ENCODE peak calls at places on chromosomes 13 and 19, in nine cellular contexts. One of them, this sample, is unnamed.

GRCh38 chr19:10043286-10043927 is 30.1 kb downstream of the RDH8 start:
- DNase-seq in activated CD4-positive, alpha-beta T cell treated with anti-CD3 and anti-CD28 coated beads for 1 hour: no peak
- DNase-seq in immature natural killer cell: no peak
- DNase-seq in AG09319: no peak
- DNase-seq in activated naive CD4-positive, alpha-beta T cell treated with anti-CD3 and anti-CD28 coated beads for 36 hours: no peak
- DNase-seq in T-helper 2 cell: no peak
- DNase-seq in NCI-H345: peak
- DNase-seq in stimulated activated CD4-positive, alpha-beta T cell treated with anti-CD3 and anti-CD28 coated beads, Interleukin-4, amount 100 ng/mL, for 1 hour: no peak
- DNase-seq in EL: peak
- DNase-seq in this sample: no peak

GRCh38 chr13:110869805-110870706 is 44.8 kb downstream of the ANKRD10 start:
- DNase-seq in stimulated activated CD4-positive, alpha-beta T cell treated with anti-CD3 and anti-CD28 coated beads, Interleukin-4, amount 100 ng/mL, for 1 hour: peak
- DNase-seq in T-helper 2 cell: no peak
- DNase-seq in NCI-H345: no peak
- DNase-seq in activated CD4-positive, alpha-beta T cell treated with anti-CD3 and anti-CD28 coated beads for 1 hour: no peak
- DNase-seq in immature natural killer cell: peak
- DNase-seq in EL: peak
- DNase-seq in AG09319: peak
- DNase-seq in activated naive CD4-positive, alpha-beta T cell treated with anti-CD3 and anti-CD28 coated beads for 36 hours: peak
- DNase-seq in this sample: no peak

GRCh38 chr19:17790059-17790780 is 4.7 kb upstream of the B3GNT3 start:
- DNase-seq in activated CD4-positive, alpha-beta T cell treated with anti-CD3 and anti-CD28 coated beads for 1 hour: no peak
- DNase-seq in activated naive CD4-positive, alpha-beta T cell treated with anti-CD3 and anti-CD28 coated beads for 36 hours: no peak
- DNase-seq in immature natural killer cell: no peak
- DNase-seq in AG09319: no peak
- DNase-seq in stimulated activated CD4-positive, alpha-beta T cell treated with anti-CD3 and anti-CD28 coated beads, Interleukin-4, amount 100 ng/mL, for 1 hour: no peak
- DNase-seq in EL: no peak
- DNase-seq in NCI-H345: no peak
- DNase-seq in T-helper 2 cell: no peak
- DNase-seq in this sample: no peak

GRCh38 chr19:47679251-47679900 is 33.8 kb upstream of the EHD2 start:
- DNase-seq in AG09319: no peak
- DNase-seq in NCI-H345: no peak
- DNase-seq in activated CD4-positive, alpha-beta T cell treated with anti-CD3 and anti-CD28 coated beads for 1 hour: no peak
- DNase-seq in T-helper 2 cell: no peak
- DNase-seq in stimulated activated CD4-positive, alpha-beta T cell treated with anti-CD3 and anti-CD28 coated beads, Interleukin-4, amount 100 ng/mL, for 1 hour: no peak
- DNase-seq in immature natural killer cell: no peak
- DNase-seq in activated naive CD4-positive, alpha-beta T cell treated with anti-CD3 and anti-CD28 coated beads for 36 hours: no peak
- DNase-seq in EL: no peak
- DNase-seq in this sample: no peak

GRCh38 chr13:29859971-29860370 is 9.6 kb upstream of the UBL3 start:
- DNase-seq in stimulated activated CD4-positive, alpha-beta T cell treated with anti-CD3 and anti-CD28 coated beads, Interleukin-4, amount 100 ng/mL, for 1 hour: no peak
- DNase-seq in activated naive CD4-positive, alpha-beta T cell treated with anti-CD3 and anti-CD28 coated beads for 36 hours: no peak
- DNase-seq in immature natural killer cell: no peak
- DNase-seq in AG09319: no peak
- DNase-seq in T-helper 2 cell: no peak
- DNase-seq in activated CD4-positive, alpha-beta T cell treated with anti-CD3 and anti-CD28 coated beads for 1 hour: no peak
- DNase-seq in NCI-H345: no peak
- DNase-seq in EL: peak
- DNase-seq in this sample: no peak

GRCh38 chr13:94298346-94298745 is 181.1 kb downstream of the DCT start:
- DNase-seq in EL: no peak
- DNase-seq in activated CD4-positive, alpha-beta T cell treated with anti-CD3 and anti-CD28 coated beads for 1 hour: no peak
- DNase-seq in NCI-H345: no peak
- DNase-seq in stimulated activated CD4-positive, alpha-beta T cell treated with anti-CD3 and anti-CD28 coated beads, Interleukin-4, amount 100 ng/mL, for 1 hour: no peak
- DNase-seq in T-helper 2 cell: no peak
- DNase-seq in AG09319: no peak
- DNase-seq in immature natural killer cell: no peak
- DNase-seq in activated naive CD4-positive, alpha-beta T cell treated with anti-CD3 and anti-CD28 coated beads for 36 hours: no peak
- DNase-seq in this sample: no peak

GRCh38 chr19:50739841-50740426 is 16.8 kb downstream of the CLEC11A start:
- DNase-seq in stimulated activated CD4-positive, alpha-beta T cell treated with anti-CD3 and anti-CD28 coated beads, Interleukin-4, amount 100 ng/mL, for 1 hour: no peak
- DNase-seq in AG09319: no peak
- DNase-seq in T-helper 2 cell: no peak
- DNase-seq in NCI-H345: no peak
- DNase-seq in immature natural killer cell: no peak
- DNase-seq in activated naive CD4-positive, alpha-beta T cell treated with anti-CD3 and anti-CD28 coated beads for 36 hours: no peak
- DNase-seq in activated CD4-positive, alpha-beta T cell treated with anti-CD3 and anti-CD28 coated beads for 1 hour: no peak
- DNase-seq in EL: no peak
- DNase-seq in this sample: no peak

GRCh38 chr13:46489586-46490023 is 63.4 kb upstream of the LRCH1 start:
- DNase-seq in stimulated activated CD4-positive, alpha-beta T cell treated with anti-CD3 and anti-CD28 coated beads, Interleukin-4, amount 100 ng/mL, for 1 hour: no peak
- DNase-seq in AG09319: peak
- DNase-seq in activated CD4-positive, alpha-beta T cell treated with anti-CD3 and anti-CD28 coated beads for 1 hour: no peak
- DNase-seq in immature natural killer cell: no peak
- DNase-seq in NCI-H345: no peak
- DNase-seq in activated naive CD4-positive, alpha-beta T cell treated with anti-CD3 and anti-CD28 coated beads for 36 hours: no peak
- DNase-seq in T-helper 2 cell: no peak
- DNase-seq in EL: peak
- DNase-seq in this sample: no peak

GRCh38 chr19:39428309-39429112 is 7.2 kb downstream of the RPS16 start:
- DNase-seq in activated naive CD4-positive, alpha-beta T cell treated with anti-CD3 and anti-CD28 coated beads for 36 hours: no peak
- DNase-seq in activated CD4-positive, alpha-beta T cell treated with anti-CD3 and anti-CD28 coated beads for 1 hour: no peak
- DNase-seq in immature natural killer cell: no peak
- DNase-seq in EL: peak
- DNase-seq in T-helper 2 cell: no peak
- DNase-seq in NCI-H345: no peak
- DNase-seq in stimulated activated CD4-positive, alpha-beta T cell treated with anti-CD3 and anti-CD28 coated beads, Interleukin-4, amount 100 ng/mL, for 1 hour: no peak
- DNase-seq in AG09319: no peak
- DNase-seq in this sample: no peak

GRCh38 chr13:44744880-44745633 is 168.9 kb upstream of the TSC22D1 start:
- DNase-seq in T-helper 2 cell: no peak
- DNase-seq in activated CD4-positive, alpha-beta T cell treated with anti-CD3 and anti-CD28 coated beads for 1 hour: no peak
- DNase-seq in stimulated activated CD4-positive, alpha-beta T cell treated with anti-CD3 and anti-CD28 coated beads, Interleukin-4, amount 100 ng/mL, for 1 hour: no peak
- DNase-seq in immature natural killer cell: no peak
- DNase-seq in EL: no peak
- DNase-seq in activated naive CD4-positive, alpha-beta T cell treated with anti-CD3 and anti-CD28 coated beads for 36 hours: no peak
- DNase-seq in NCI-H345: no peak
- DNase-seq in AG09319: no peak
- DNase-seq in this sample: no peak

GRCh38 chr13:56201834-56202233 is 938.9 kb upstream of the PRR20A start:
- DNase-seq in AG09319: no peak
- DNase-seq in activated naive CD4-positive, alpha-beta T cell treated with anti-CD3 and anti-CD28 coated beads for 36 hours: no peak
- DNase-seq in NCI-H345: no peak
- DNase-seq in EL: no peak
- DNase-seq in T-helper 2 cell: no peak
- DNase-seq in immature natural killer cell: no peak
- DNase-seq in stimulated activated CD4-positive, alpha-beta T cell treated with anti-CD3 and anti-CD28 coated beads, Interleukin-4, amount 100 ng/mL, for 1 hour: no peak
- DNase-seq in activated CD4-positive, alpha-beta T cell treated with anti-CD3 and anti-CD28 coated beads for 1 hour: no peak
- DNase-seq in this sample: no peak

GRCh38 chr19:44848805-44849457 is 2.8 kb downstream of the NECTIN2 start:
- DNase-seq in T-helper 2 cell: no peak
- DNase-seq in EL: peak
- DNase-seq in immature natural killer cell: no peak
- DNase-seq in AG09319: no peak
- DNase-seq in activated naive CD4-positive, alpha-beta T cell treated with anti-CD3 and anti-CD28 coated beads for 36 hours: no peak
- DNase-seq in activated CD4-positive, alpha-beta T cell treated with anti-CD3 and anti-CD28 coated beads for 1 hour: no peak
- DNase-seq in NCI-H345: no peak
- DNase-seq in stimulated activated CD4-positive, alpha-beta T cell treated with anti-CD3 and anti-CD28 coated beads, Interleukin-4, amount 100 ng/mL, for 1 hour: no peak
- DNase-seq in this sample: no peak

GRCh38 chr19:19860756-19861390 is 4.8 kb upstream of the ZNF253 start:
- DNase-seq in activated CD4-positive, alpha-beta T cell treated with anti-CD3 and anti-CD28 coated beads for 1 hour: peak
- DNase-seq in T-helper 2 cell: peak
- DNase-seq in EL: no peak
- DNase-seq in activated naive CD4-positive, alpha-beta T cell treated with anti-CD3 and anti-CD28 coated beads for 36 hours: peak
- DNase-seq in immature natural killer cell: peak
- DNase-seq in AG09319: no peak
- DNase-seq in NCI-H345: no peak
- DNase-seq in stimulated activated CD4-positive, alpha-beta T cell treated with anti-CD3 and anti-CD28 coated beads, Interleukin-4, amount 100 ng/mL, for 1 hour: peak
- DNase-seq in this sample: peak

GRCh38 chr13:49436890-49437289 is 7.0 kb downstream of the CAB39L start:
- DNase-seq in activated naive CD4-positive, alpha-beta T cell treated with anti-CD3 and anti-CD28 coated beads for 36 hours: no peak
- DNase-seq in stimulated activated CD4-positive, alpha-beta T cell treated with anti-CD3 and anti-CD28 coated beads, Interleukin-4, amount 100 ng/mL, for 1 hour: no peak
- DNase-seq in activated CD4-positive, alpha-beta T cell treated with anti-CD3 and anti-CD28 coated beads for 1 hour: no peak
- DNase-seq in immature natural killer cell: no peak
- DNase-seq in AG09319: peak
- DNase-seq in NCI-H345: no peak
- DNase-seq in EL: peak
- DNase-seq in T-helper 2 cell: no peak
- DNase-seq in this sample: no peak

GRCh38 chr13:49279112-49279511 is 31.4 kb downstream of the CDADC1 start:
- DNase-seq in activated CD4-positive, alpha-beta T cell treated with anti-CD3 and anti-CD28 coated beads for 1 hour: no peak
- DNase-seq in AG09319: no peak
- DNase-seq in EL: no peak
- DNase-seq in immature natural killer cell: no peak
- DNase-seq in activated naive CD4-positive, alpha-beta T cell treated with anti-CD3 and anti-CD28 coated beads for 36 hours: no peak
- DNase-seq in stimulated activated CD4-positive, alpha-beta T cell treated with anti-CD3 and anti-CD28 coated beads, Interleukin-4, amount 100 ng/mL, for 1 hour: no peak
- DNase-seq in T-helper 2 cell: no peak
- DNase-seq in NCI-H345: no peak
- DNase-seq in this sample: no peak

This sample was measured in T-helper 17 cell.